ENCODE peak calls at places on chromosomes 11 and 22, in six cellular contexts. I, B, L, M, R and H are unnamed samples.

GRCh38 chr22:46098525-46099475 is 51.5 kb upstream of the PPARA start:
- ATAC-seq in I (no peak), B (no peak), L (no peak), M (no peak), R (no peak), H (no peak)

GRCh38 chr11:76236092-76237026 is 30.1 kb upstream of the WNT11 start:
- ATAC-seq in I (peak), B (peak), L (peak), M (peak), R (peak), H (peak)

GRCh38 chr22:41124086-41124485 is 31.7 kb downstream of the EP300 start:
- ATAC-seq in I (no peak), B (no peak), L (no peak), M (no peak), R (no peak), H (no peak)

GRCh38 chr11:76265771-76266241 is 59.5 kb upstream of the WNT11 start:
- ATAC-seq in I (peak), B (no peak), L (peak), M (no peak), R (no peak), H (no peak)

GRCh38 chr11:123628936-123629683 is 25.3 kb downstream of the SCN3B start:
- ATAC-seq in I (peak), B (no peak), L (peak), M (no peak), R (no peak), H (peak)

GRCh38 chr11:118156531-118157185 is 4.0 kb upstream of the SCN4B start:
- ATAC-seq in I (peak), B (peak), L (no peak), M (peak), R (no peak), H (peak)

GRCh38 chr22:32543020-32543357 is 68.4 kb downstream of the FBXO7 start:
- ATAC-seq in I (no peak), B (no peak), L (no peak), M (no peak), R (no peak), H (no peak)

GRCh38 chr11:133785795-133786194 is 59.5 kb downstream of the SPATA19 start:
- ATAC-seq in I (no peak), B (no peak), L (no peak), M (no peak), R (no peak), H (no peak)

GRCh38 chr11:77669848-77670511 is 32.4 kb upstream of the CLNS1A start:
- ATAC-seq in I (no peak), B (no peak), L (no peak), M (no peak), R (no peak), H (no peak)

GRCh38 chr11:116791813-116792143 is at the start of gene APOA5:
- ATAC-seq in I (no peak), B (no peak), L (no peak), M (no peak), R (no peak), H (no peak)

GRCh38 chr11:122808494-122808893 is 29.8 kb upstream of the CRTAM start:
- ATAC-seq in I (no peak), B (no peak), L (no peak), M (peak), R (peak), H (peak)